ENCODE peak calls at places on chromosomes 5 and 9, in four cellular contexts. B is CD8-positive, alpha-beta T cell; Y is breast epithelium; U is esophagus muscularis mucosa. R is an unnamed sample.

GRCh38 chr9:127340721-127341120 is 56.2 kb upstream of the SLC2A8 start:
- DNase-seq in B (no peak), Y (no peak), U (no peak), R (no peak)

GRCh38 chr5:147310059-147310704 is 75.4 kb downstream of the STK32A start:
- DNase-seq in B (no peak), Y (peak; percentile 50), U (no peak), R (no peak)

GRCh38 chr5:154421868-154422267 is 23.9 kb upstream of the SAP30L start:
- DNase-seq in B (no peak), Y (no peak), U (peak; percentile 24), R (no peak)

GRCh38 chr9:27654629-27655285 is 81.5 kb upstream of the C9orf72 start:
- DNase-seq in B (no peak), Y (no peak), U (no peak), R (no peak)

GRCh38 chr5:98713027-98713426 is 60.4 kb upstream of the RGMB start:
- DNase-seq in B (no peak), Y (no peak), U (no peak), R (no peak)

GRCh38 chr9:77488439-77489126 is 159.5 kb downstream of the GNA14 start:
- DNase-seq in B (no peak), Y (no peak), U (no peak), R (no peak)

GRCh38 chr5:175657593-175658271 is at the start of gene HRH2:
- DNase-seq in B (peak; percentile 29), Y (no peak), U (no peak), R (peak; percentile 33)

GRCh38 chr5:132883261-132883834 is 9.9 kb downstream of the LEAP2 start:
- DNase-seq in B (no peak), Y (peak; percentile 39), U (no peak), R (peak; percentile 33)

GRCh38 chr5:181223041-181223728 is at the start of gene TRIM41:
- DNase-seq in B (peak; percentile 97), Y (peak; percentile 97), U (peak; percentile 99), R (peak; percentile 97)

GRCh38 chr5:79396265-79396664 is 117.7 kb downstream of the HOMER1 start:
- DNase-seq in B (no peak), Y (no peak), U (no peak), R (no peak)

GRCh38 chr5:141877478-141878185 is 578 bp downstream of the PCDH1 start:
- DNase-seq in B (no peak), Y (no peak), U (no peak), R (peak; percentile 18)

GRCh38 chr5:176647870-176648466 is 684 bp downstream of the TSPAN17 start:
- DNase-seq in B (no peak), Y (peak; percentile 55), U (no peak), R (no peak)

GRCh38 chr9:132787748-132788159 is 90.3 kb downstream of the AK8 start:
- DNase-seq in B (no peak), Y (no peak), U (no peak), R (no peak)

GRCh38 chr5:122694884-122695283 is 80.0 kb upstream of the SNX2 start:
- DNase-seq in B (no peak), Y (no peak), U (no peak), R (no peak)

GRCh38 chr9:125649315-125649714 is 57.7 kb downstream of the MAPKAP1 start:
- DNase-seq in B (no peak), Y (no peak), U (no peak), R (no peak)

GRCh38 chr9:95268681-95269080 is 48.8 kb downstream of the FANCC start:
- DNase-seq in B (no peak), Y (no peak), U (no peak), R (no peak)

GRCh38 chr5:177261510-177261909 is 42.0 kb downstream of the RAB24 start:
- DNase-seq in B (no peak), Y (no peak), U (no peak), R (no peak)

GRCh38 chr9:136804509-136805206 is 3.1 kb upstream of the RABL6 start:
- DNase-seq in B (no peak), Y (peak; percentile 60), U (no peak), R (no peak)

DNA sequence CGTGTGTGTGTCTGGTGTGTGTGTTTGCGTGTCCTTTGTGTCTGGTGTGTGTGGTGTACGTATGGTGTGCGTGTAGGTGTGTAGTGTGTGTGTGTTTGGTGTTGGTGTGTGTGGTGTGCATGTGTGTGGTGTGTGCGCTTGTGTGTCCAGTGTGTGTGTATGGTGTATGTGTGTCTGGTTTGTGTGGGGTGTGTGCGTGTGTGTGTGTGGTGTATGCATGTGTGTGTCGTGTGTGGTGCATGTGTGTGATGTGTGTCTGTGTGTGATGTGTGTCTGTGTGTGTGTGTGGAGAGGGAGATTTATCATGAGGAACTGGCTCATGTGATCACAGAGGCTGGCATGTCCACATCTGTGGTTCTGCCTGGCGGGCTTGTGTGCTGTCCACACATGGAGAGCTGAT is 71.7 kb downstream of the CACNA1B start:
- DNase-seq in B (no peak), Y (no peak), U (no peak), R (no peak)
- H3K9me3 ChIP-seq in B (peaks cover 5% of the 10 kb centered on the region), Y (peaks cover 4% of the 10 kb centered on the region), U (peaks cover 16% of the 10 kb centered on the region), R (no peaks in the 10 kb centered on the region)

DNA sequence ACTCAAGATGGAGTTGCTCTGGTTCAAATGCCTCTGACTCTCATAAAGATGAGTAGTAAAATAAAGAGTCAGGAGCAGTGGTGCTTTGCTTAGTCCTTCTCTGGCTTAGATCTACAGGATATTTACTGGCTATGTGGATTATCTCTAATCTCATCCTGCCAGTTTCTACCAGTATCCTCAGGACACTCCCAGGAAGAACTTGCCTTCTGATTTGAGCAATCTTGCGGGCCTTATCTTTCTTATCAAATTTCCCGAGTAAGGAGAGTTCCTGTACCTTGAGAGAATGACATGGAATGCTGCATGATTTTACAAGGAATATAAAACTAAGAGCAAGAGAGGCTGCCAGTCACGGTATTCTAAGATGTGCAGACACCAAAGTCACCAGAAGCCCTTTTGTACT is 364.0 kb downstream of the ARHGEF28 start:
- DNase-seq in B (no peak), Y (no peak), U (peak; percentile 53), R (no peak)
- H3K27ac ChIP-seq in B (no peak overlapping the region), Y (no peak overlapping the region), U (no peak overlapping the region), R (no peak overlapping the region)

GRCh38 chr5:173782671-173783101 is 105.5 kb upstream of the CPEB4 start:
- DNase-seq in B (no peak), Y (no peak), U (no peak), R (no peak)
- H3K4me1 ChIP-seq in B (peaks cover 6% of the 10 kb centered on the region), Y (peaks cover 14% of the 10 kb centered on the region), U (peaks cover 28% of the 10 kb centered on the region), R (peaks cover 21% of the 10 kb centered on the region)

DNA sequence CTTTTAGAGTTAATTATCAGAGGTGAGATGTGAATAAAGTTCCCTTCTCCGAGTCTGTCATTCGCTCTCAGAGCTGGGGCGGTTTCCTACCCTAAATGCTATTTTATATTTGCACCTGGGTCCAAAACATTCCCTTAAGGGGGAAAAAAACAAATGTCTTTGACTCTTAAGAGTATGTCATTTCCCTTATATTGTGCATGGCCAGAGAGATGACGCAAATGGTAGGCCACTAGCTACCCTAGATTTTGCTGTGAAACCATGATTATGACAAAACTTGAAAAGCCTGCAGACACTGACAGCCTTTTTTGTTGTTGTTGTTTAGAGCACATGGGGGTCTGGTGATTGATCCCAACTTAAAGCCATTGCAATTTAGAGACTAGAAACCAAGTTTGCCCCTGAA is 12.8 kb downstream of the DAB2 start:
- DNase-seq in B (no peak), Y (no peak), U (no peak), R (no peak)
- H3K9me3 ChIP-seq in B (no peaks in the 10 kb centered on the region), Y (no peaks in the 10 kb centered on the region), U (no peaks in the 10 kb centered on the region), R (no peaks in the 10 kb centered on the region)

DNA sequence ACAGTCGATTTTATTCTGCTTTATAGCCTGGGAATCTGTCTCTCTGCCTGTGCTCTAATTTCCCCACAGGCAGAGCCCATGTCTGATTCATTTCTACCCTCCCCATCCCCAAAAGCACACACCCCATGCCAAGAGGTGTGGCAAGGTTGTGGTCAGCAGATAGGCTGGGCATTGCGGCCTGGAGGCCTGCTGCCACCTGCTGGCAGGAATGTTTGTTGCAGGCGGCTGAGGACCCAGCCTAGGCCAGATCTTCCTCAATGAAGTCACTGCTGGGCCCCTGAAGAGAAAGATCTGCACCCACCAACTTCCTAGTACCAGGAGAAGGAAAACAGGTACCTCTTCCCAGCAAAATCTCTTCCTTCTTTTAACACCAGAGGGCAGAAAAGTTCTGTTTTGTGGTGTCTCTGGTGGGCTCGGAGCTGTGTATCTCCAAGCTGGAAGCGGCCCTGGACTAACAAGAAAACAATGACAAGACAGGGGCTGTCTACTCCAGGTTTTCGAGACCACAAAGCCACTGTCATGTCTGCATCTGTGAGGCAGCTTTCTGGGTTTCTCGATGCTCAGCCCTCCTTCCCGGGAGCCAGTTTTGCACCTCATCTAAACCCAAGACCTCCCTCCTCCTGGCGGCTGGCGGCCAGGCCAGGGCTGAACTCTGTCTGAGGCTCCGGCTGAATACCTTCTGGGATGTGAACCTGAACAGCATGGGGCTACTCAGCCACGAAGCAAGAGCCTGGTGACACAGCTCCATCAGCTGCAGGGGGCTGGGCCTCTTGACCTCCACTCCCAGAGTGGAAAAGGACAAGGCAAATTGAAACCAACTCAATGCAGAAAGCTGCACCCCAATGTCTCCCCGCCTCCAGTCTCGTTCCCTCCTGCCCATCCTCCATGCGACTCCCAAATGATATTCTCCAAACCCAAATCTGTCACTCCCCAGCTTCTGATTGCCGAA is 4.9 kb downstream of the ANKS6 start:
- DNase-seq in B (peak; percentile 33), Y (peak; percentile 71), U (peak; percentile 95), R (peak; percentile 45)
- H3K27ac ChIP-seq in B (no peak overlapping the region), Y (no peak overlapping the region), U (peak overlapping the region; percentile 44), R (no peak overlapping the region)

GRCh38 chr5:68267044-68267443 is 51.5 kb downstream of the PIK3R1 start:
- DNase-seq in B (no peak), Y (no peak), U (no peak), R (no peak)
- H3K4me1 ChIP-seq in B (peaks cover 79% of the 10 kb centered on the region), Y (peaks cover 41% of the 10 kb centered on the region), U (peaks cover 91% of the 10 kb centered on the region), R (peaks cover 93% of the 10 kb centered on the region)

DNA sequence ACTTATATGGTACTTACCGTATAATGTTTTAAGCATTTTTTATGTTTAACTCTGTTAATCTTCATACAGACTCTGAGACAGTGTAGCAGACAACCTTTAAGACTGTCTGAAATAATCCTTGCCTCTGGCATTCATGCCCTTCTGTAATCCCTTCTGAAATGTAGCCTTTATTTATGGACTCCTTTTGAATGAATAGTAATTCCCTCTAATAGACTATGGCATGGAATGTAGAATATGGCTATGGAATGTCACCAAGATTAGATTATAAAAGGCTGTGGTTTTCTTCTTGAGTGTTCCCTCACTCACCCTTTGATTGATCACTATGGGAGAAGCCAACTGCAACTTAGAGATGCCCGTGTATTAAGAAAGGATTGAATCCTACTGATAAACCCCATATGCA is 439.4 kb downstream of the SH3GL2 start:
- DNase-seq in B (no peak), Y (no peak), U (no peak), R (no peak)
- H3K9me3 ChIP-seq in B (no peaks in the 10 kb centered on the region), Y (no peaks in the 10 kb centered on the region), U (no peaks in the 10 kb centered on the region), R (no peaks in the 10 kb centered on the region)